ENCODE peak calls at places on chromosomes 3 and 15, in five cellular contexts. W, V, B, C and O are unnamed samples.
A peak's percentile ranks its signal among the peaks of the same experiment; 100 is the strongest.

GRCh38 chr3:160400048-160400630 is 689 bp downstream of the SMC4 start:
- DNase-seq in W (peak; percentile 79), V (no peak), B (no peak), C (peak; percentile 48), O (peak; percentile 32)

GRCh38 chr15:73244333-73244732 is 124.4 kb downstream of the HCN4 start:
- DNase-seq in W (no peak), V (no peak), B (no peak), C (no peak), O (no peak)

GRCh38 chr3:129001817-129002572 is 891 bp downstream of the EFCC1 start:
- DNase-seq in W (no peak), V (no peak), B (no peak), C (no peak), O (no peak)

GRCh38 chr15:59751552-59752413 is 62.7 kb upstream of the BNIP2 start:
- DNase-seq in W (no peak), V (no peak), B (no peak), C (no peak), O (no peak)

GRCh38 chr15:58309993-58310928 is 121.5 kb upstream of the LIPC start:
- DNase-seq in W (no peak), V (no peak), B (no peak), C (no peak), O (no peak)

GRCh38 chr3:80213076-80213475 is 445.3 kb upstream of the ROBO1 start:
- DNase-seq in W (no peak), V (no peak), B (no peak), C (no peak), O (no peak)

GRCh38 chr3:137647179-137647578 is 116.9 kb upstream of the SOX14 start:
- DNase-seq in W (no peak), V (no peak), B (no peak), C (no peak), O (no peak)

GRCh38 chr3:171135536-171135935 is 109.0 kb upstream of the SLC2A2 start:
- DNase-seq in W (no peak), V (no peak), B (no peak), C (no peak), O (no peak)

GRCh38 chr3:159669024-159669476 is 319.6 kb upstream of the IL12A start:
- DNase-seq in W (no peak), V (no peak), B (no peak), C (no peak), O (no peak)

GRCh38 chr3:184636774-184637316 is 75.0 kb downstream of the MAGEF1 start:
- DNase-seq in W (no peak), V (no peak), B (peak; percentile 77), C (no peak), O (no peak)

GRCh38 chr3:76369170-76369569 is 583.8 kb upstream of the ZNF717 start:
- DNase-seq in W (no peak), V (no peak), B (no peak), C (no peak), O (no peak)

GRCh38 chr15:75785771-75786563 is 57.3 kb upstream of the UBE2Q2 start:
- DNase-seq in W (no peak), V (no peak), B (no peak), C (no peak), O (no peak)

GRCh38 chr15:77035584-77035983 is 35.3 kb downstream of the TSPAN3 start:
- DNase-seq in W (no peak), V (no peak), B (no peak), C (no peak), O (no peak)

GRCh38 chr15:66835558-66835878 is 133.5 kb downstream of the SMAD6 start:
- DNase-seq in W (no peak), V (no peak), B (no peak), C (no peak), O (no peak)

GRCh38 chr3:15324335-15324734 is 8.1 kb downstream of the SH3BP5 start:
- DNase-seq in W (no peak), V (no peak), B (no peak), C (no peak), O (no peak)

GRCh38 chr3:53264718-53265117 is 8.9 kb upstream of the TKT start:
- DNase-seq in W (no peak), V (no peak), B (no peak), C (no peak), O (peak; percentile 73)

GRCh38 chr15:55897560-55898336 is 95.7 kb downstream of the NEDD4 start:
- DNase-seq in W (no peak), V (peak; percentile 64), B (no peak), C (peak; percentile 47), O (peak; percentile 8)

GRCh38 chr3:56005196-56005805 is 463.0 kb downstream of the ERC2 start:
- DNase-seq in W (no peak), V (no peak), B (no peak), C (no peak), O (no peak)

GRCh38 chr3:195697582-195698324 is 23.0 kb upstream of the MUC20 start:
- DNase-seq in W (no peak), V (no peak), B (no peak), C (no peak), O (no peak)

GRCh38 chr3:73605388-73605787 is 19.4 kb downstream of the PDZRN3 start:
- DNase-seq in W (no peak), V (no peak), B (no peak), C (no peak), O (no peak)

GRCh38 chr15:34046471-34047145 is 7.6 kb upstream of the AVEN start:
- DNase-seq in W (no peak), V (no peak), B (no peak), C (no peak), O (no peak)
- TF ChIP-seq POLR2AphosphoS5 in W (no peak), V (no peak), B (no peak), C (no peak), O (no peak)

GRCh38 chr3:72442755-72443154 is 405.5 kb downstream of the SHQ1 start:
- DNase-seq in W (no peak), V (no peak), B (no peak), C (no peak), O (no peak)

GRCh38 chr3:72444642-72445223 is 403.5 kb downstream of the SHQ1 start:
- DNase-seq in W (no peak), V (no peak), B (no peak), C (no peak), O (no peak)

GRCh38 chr3:72439321-72440183 is 408.7 kb downstream of the SHQ1 start:
- DNase-seq in W (no peak), V (no peak), B (no peak), C (no peak), O (no peak)

GRCh38 chr3:72440491-72440890 is 407.8 kb downstream of the SHQ1 start:
- DNase-seq in W (no peak), V (no peak), B (no peak), C (no peak), O (no peak)

GRCh38 chr3:72441284-72441994 is 406.8 kb downstream of the SHQ1 start:
- DNase-seq in W (no peak), V (no peak), B (no peak), C (no peak), O (peak; percentile 19)
- H3K4me1 ChIP-seq in W (peaks cover 35% of the 10 kb centered on the region), V (peaks cover 14% of the 10 kb centered on the region), B (peaks cover 4% of the 10 kb centered on the region), C (peaks cover 7% of the 10 kb centered on the region), O (peaks cover 14% of the 10 kb centered on the region)

GRCh38 chr3:12015627-12016026 is 11.4 kb downstream of the SYN2 start:
- DNase-seq in W (no peak), V (no peak), B (no peak), C (no peak), O (no peak)
- H3K27me3 ChIP-seq in W (peaks cover 5% of the 10 kb centered on the region), V (peaks cover 30% of the 10 kb centered on the region), B (peaks cover 5% of the 10 kb centered on the region), C (peaks cover 38% of the 10 kb centered on the region), O (no peaks in the 10 kb centered on the region)

DNA sequence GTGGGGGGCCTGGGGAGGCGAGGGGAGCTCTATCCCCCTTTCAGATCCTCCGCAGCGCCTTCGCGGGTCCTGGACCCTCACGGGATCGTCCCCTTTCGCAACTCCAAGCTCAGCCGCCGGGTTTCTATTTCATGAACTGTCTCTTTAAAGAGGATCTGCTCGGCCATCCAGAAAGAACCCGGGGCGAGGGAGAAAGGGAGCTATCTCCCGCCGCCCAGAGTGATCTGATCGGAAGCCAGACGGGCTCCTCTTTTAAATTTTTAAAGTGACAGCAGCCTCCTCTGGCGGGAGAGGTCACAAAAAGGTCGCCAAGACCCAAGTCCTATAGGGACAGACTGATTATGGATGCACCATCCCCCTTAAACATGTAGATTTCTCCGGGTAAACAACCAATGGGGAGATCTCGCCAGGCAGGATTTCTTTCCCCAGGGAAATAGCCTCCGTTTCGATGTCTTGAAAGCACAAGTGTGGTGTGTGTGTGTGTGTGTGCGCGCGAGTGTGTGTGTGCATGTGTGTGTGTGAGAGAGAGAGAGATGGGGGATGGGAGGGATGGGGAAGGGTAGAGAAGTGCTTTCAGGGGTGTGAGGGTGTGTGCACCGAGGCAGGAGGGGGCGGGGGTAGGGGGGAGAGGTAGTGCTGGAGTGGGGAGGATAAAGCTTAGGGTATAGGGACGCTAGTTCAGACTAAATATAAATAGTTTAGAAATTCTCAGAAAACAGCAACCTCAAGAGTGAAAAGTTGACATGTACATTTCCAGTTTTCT is 516.1 kb downstream of the MECOM start:
- DNase-seq in W (peak; percentile 53), V (no peak), B (no peak), C (peak; percentile 60), O (peak; percentile 53)
- TF ChIP-seq POLR2AphosphoS5 in W (no peak), V (no peak), B (no peak), C (no peak), O (no peak)

GRCh38 chr3:106794442-106794841 is 582.8 kb upstream of the CCDC54 start:
- DNase-seq in W (no peak), V (no peak), B (no peak), C (no peak), O (no peak)
- H3K4me1 ChIP-seq in W (no peaks in the 10 kb centered on the region), V (no peaks in the 10 kb centered on the region), B (no peaks in the 10 kb centered on the region), C (no peaks in the 10 kb centered on the region), O (no peaks in the 10 kb centered on the region)

GRCh38 chr3:39249453-39250115 is 30.3 kb downstream of the CX3CR1 start:
- DNase-seq in W (no peak), V (no peak), B (no peak), C (no peak), O (no peak)
- H3K27me3 ChIP-seq in W (no peaks in the 10 kb centered on the region), V (no peaks in the 10 kb centered on the region), B (no peaks in the 10 kb centered on the region), C (no peaks in the 10 kb centered on the region), O (no peaks in the 10 kb centered on the region)

GRCh38 chr3:58434990-58435389 is 1.4 kb upstream of the PDHB start:
- DNase-seq in W (no peak), V (no peak), B (no peak), C (no peak), O (no peak)
- TF ChIP-seq POLR2AphosphoS5 in W (no peak), V (no peak), B (no peak), C (no peak), O (no peak)

GRCh38 chr3:143826296-143826695 is 22.0 kb downstream of the SLC9A9 start:
- DNase-seq in W (no peak), V (no peak), B (no peak), C (no peak), O (peak; percentile 68)
- H3K4me1 ChIP-seq in W (peaks cover 17% of the 10 kb centered on the region), V (no peaks in the 10 kb centered on the region), B (no peaks in the 10 kb centered on the region), C (no peaks in the 10 kb centered on the region), O (peaks cover 9% of the 10 kb centered on the region)